ENCODE peak calls at places on chromosomes 4 and X, in eight cellular contexts. Y, K, R, P, I, J, Z and W are unnamed samples.

GRCh38 chr4:188778880-188779279 is 639.6 kb downstream of the TRIML1 start:
- DNase-seq in Y (no peak), K (peak; percentile 14), R (peak; percentile 41), P (peak; percentile 11), I (no peak), J (no peak), Z (peak; percentile 0), W (no peak)

GRCh38 chr4:37765741-37766140 is 60.7 kb upstream of the PGM2 start:
- DNase-seq in Y (no peak), K (no peak), R (no peak), P (no peak), I (no peak), J (no peak), Z (peak; percentile 21), W (no peak)

GRCh38 chr4:73836373-73837269 is at the start of gene CXCL6:
- DNase-seq in Y (peak; percentile 66), K (no peak), R (no peak), P (peak; percentile 45), I (peak; percentile 75), J (no peak), Z (peak; percentile 36), W (peak; percentile 58)

GRCh38 chrX:120697053-120697452 is 67.2 kb upstream of the C1GALT1C1 start:
- DNase-seq in Y (no peak), K (no peak), R (no peak), P (no peak), I (no peak), J (peak; percentile 7), Z (no peak), W (no peak)

GRCh38 chrX:124646403-124646802 is 300.0 kb downstream of the SH2D1A start:
- DNase-seq in Y (no peak), K (no peak), R (no peak), P (no peak), I (no peak), J (no peak), Z (no peak), W (no peak)

GRCh38 chrX:132463411-132463810 is 25.4 kb downstream of the MBNL3 start:
- DNase-seq in Y (peak; percentile 9), K (no peak), R (no peak), P (peak; percentile 37), I (no peak), J (no peak), Z (peak; percentile 2), W (no peak)

GRCh38 chr4:63226236-63226635 is 1183.0 kb downstream of the TECRL start:
- DNase-seq in Y (no peak), K (no peak), R (no peak), P (no peak), I (no peak), J (no peak), Z (no peak), W (no peak)

GRCh38 chrX:39158801-39159657 is 357.8 kb downstream of the MID1IP1 start:
- DNase-seq in Y (no peak), K (no peak), R (peak; percentile 90), P (peak; percentile 58), I (peak; percentile 60), J (no peak), Z (peak; percentile 97), W (peak; percentile 67)

GRCh38 chrX:134186362-134187121 is 50.4 kb upstream of the CCDC160 start:
- DNase-seq in Y (no peak), K (no peak), R (no peak), P (no peak), I (no peak), J (peak; percentile 22), Z (no peak), W (no peak)

GRCh38 chrX:16124201-16124600 is 836 bp downstream of the GRPR start:
- DNase-seq in Y (no peak), K (no peak), R (no peak), P (no peak), I (no peak), J (no peak), Z (no peak), W (no peak)

GRCh38 chr4:156999175-156999517 is 27.5 kb upstream of the PDGFC start:
- DNase-seq in Y (no peak), K (peak; percentile 97), R (peak; percentile 94), P (peak; percentile 99), I (no peak), J (no peak), Z (peak; percentile 99), W (no peak)

GRCh38 chrX:13837290-13837745 is 20.4 kb upstream of the GPM6B start:
- DNase-seq in Y (peak; percentile 4), K (no peak), R (no peak), P (peak; percentile 4), I (no peak), J (no peak), Z (peak; percentile 9), W (no peak)

GRCh38 chr4:54127660-54128059 is 27.7 kb downstream of the GSX2 start:
- DNase-seq in Y (no peak), K (no peak), R (no peak), P (no peak), I (no peak), J (no peak), Z (no peak), W (no peak)

GRCh38 chr4:107255114-107255513 is 219.0 kb upstream of the DKK2 start:
- DNase-seq in Y (no peak), K (no peak), R (no peak), P (no peak), I (no peak), J (no peak), Z (no peak), W (no peak)

GRCh38 chr4:165209796-165210195 is 2.4 kb downstream of the KLHL2 start:
- DNase-seq in Y (no peak), K (no peak), R (no peak), P (no peak), I (no peak), J (no peak), Z (no peak), W (no peak)

GRCh38 chrX:33336783-33337182 is 125.4 kb upstream of the DMD start:
- DNase-seq in Y (peak; percentile 10), K (no peak), R (no peak), P (peak; percentile 54), I (no peak), J (no peak), Z (no peak), W (no peak)
- TF ChIP-seq CTCF in Y (peak; percentile 30), K (no peak), R (peak; percentile 12), P (peak; percentile 65), I (peak; percentile 41), J (no peak), Z (peak; percentile 34), W (no peak)

DNA sequence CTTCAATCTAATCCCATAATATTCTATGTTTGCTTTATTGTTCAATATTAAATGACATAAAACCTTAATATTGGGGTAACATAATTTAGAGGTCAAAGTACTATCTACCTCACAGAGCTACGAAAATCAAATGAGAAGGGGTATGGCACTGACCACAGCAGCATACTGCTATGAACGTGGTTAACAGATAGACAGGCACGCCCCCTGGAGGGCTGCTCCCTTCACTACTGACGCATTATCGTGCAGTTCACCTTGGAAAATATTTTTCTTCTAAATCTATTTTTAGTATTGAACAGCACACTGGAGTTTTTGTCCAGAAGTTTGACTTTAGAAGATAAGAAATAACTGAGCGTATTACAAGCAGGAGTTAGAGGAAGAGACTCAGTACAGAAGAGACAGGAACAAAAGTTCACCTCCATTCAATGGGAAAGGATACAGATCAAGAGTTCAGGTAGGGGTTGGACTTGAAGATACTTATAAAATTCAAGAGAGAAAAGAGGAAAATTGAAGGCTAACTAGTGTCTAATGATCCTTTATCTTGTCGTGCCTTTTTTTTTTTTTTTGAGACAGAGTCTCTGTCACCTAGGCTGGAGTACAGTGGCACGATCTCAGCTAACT is 22.7 kb downstream of the MAP9 start:
- DNase-seq in Y (peak; percentile 78), K (peak; percentile 6), R (no peak), P (peak; percentile 84), I (peak; percentile 75), J (peak; percentile 5), Z (peak; percentile 37), W (no peak)
- TF ChIP-seq CTCF in Y (peak; percentile 87), K (peak; percentile 64), R (peak; percentile 74), P (peak; percentile 91), I (peak; percentile 71), J (peak; percentile 35), Z (peak; percentile 79), W (peak; percentile 63)

DNA sequence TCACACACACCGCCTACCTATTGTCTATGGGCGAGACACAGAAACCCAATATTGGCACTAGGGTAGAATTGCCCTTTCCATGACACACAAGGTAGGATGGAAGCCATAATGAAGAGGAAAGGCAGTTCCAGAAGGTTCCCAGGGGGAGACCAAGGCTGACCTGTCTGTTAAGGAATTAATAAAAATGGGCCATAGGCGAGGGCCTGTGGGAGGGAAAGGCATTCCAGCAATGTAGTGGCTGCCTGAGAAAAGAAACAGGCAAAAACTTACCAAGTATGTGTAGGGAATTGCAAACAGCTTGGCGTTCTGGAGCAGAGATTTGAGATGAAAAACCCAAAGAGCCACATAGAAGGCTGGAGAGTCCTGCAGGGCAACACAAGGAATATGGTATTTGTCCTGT is 19.1 kb downstream of the MAGED2 start:
- DNase-seq in Y (no peak), K (no peak), R (no peak), P (peak; percentile 11), I (no peak), J (no peak), Z (peak; percentile 14), W (no peak)
- TF ChIP-seq CTCF in Y (no peak), K (no peak), R (no peak), P (no peak), I (no peak), J (no peak), Z (no peak), W (no peak)

GRCh38 chr4:145154573-145154972 is 25.8 kb downstream of the OTUD4 start:
- DNase-seq in Y (peak; percentile 4), K (no peak), R (peak; percentile 30), P (peak; percentile 63), I (no peak), J (no peak), Z (peak; percentile 34), W (no peak)
- TF ChIP-seq CTCF in Y (peak; percentile 27), K (peak; percentile 64), R (peak; percentile 70), P (peak; percentile 81), I (peak; percentile 42), J (no peak), Z (peak; percentile 55), W (peak; percentile 28)

DNA sequence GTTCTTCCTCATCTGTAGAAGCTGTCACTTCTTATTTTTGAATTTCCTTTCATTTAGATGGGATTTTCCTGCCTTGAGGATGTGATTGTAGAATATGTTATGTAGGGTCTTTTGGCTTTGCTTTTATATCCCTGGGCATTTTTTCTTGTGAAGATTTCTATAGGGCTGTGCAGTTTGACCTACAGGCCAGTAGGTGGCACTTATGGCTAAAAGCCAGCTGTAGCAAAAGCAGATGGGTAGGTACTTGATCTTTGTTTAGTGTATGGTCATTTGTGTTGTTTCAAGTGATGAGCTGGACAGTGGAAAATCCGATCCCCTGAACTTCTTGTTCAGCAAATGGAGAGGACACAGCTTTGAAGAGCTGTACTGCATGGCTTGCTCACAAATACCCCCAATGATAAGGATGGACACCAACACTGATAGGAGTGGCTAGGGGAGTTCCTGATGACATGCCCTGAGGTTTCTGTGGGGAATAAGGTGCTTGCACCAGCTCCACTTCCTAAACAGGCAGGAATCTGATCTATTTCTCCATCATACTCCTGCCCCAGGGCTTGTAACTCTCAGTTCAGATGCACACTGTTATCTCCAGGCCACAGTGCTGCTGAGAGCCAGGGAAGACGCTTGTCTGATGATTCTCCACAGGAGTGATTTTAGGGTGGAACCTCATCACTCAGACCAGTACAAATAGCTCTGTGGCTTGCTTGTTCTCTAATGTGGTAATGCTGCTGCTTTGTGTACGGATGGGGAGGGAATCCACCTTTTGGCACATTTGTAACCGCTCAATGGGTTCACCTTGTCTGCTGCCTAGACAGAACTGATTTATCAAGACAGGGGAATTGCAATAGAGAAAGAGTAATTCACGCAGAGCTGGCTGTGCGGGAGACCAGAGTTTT is 417.1 kb upstream of the MAGEB16 start:
- DNase-seq in Y (no peak), K (no peak), R (no peak), P (peak; percentile 26), I (no peak), J (no peak), Z (peak; percentile 1), W (no peak)
- TF ChIP-seq CTCF in Y (peak; percentile 57), K (peak; percentile 34), R (peak; percentile 66), P (peak; percentile 52), I (peak; percentile 48), J (no peak), Z (peak; percentile 6), W (peak; percentile 24)